ENCODE peak calls at places on chromosomes 7 and 10, in nine cellular contexts. J, V, O, Q, X, R, F, K and U are unnamed samples. For H3K4me1, the result is how much of the 10 kb centered on the place peaks cover.

GRCh38 chr10:131806646-131807317 is 94.0 kb upstream of the PPP2R2D start:
- DNase-seq in K (no peak), F (no peak), Q (no peak), V (no peak), J (no peak), O (no peak), X (no peak), R (peak), U (no peak)

GRCh38 chr7:37119296-37119695 is 329.4 kb downstream of the ELMO1 start:
- DNase-seq in K (no peak), R (no peak), Q (no peak), J (no peak), V (no peak), X (no peak), O (no peak), F (no peak), U (no peak)

GRCh38 chr7:27520828-27521790 is 141.6 kb downstream of the HIBADH start:
- DNase-seq in F (peak), V (peak), O (peak), R (no peak), X (no peak), J (no peak), Q (no peak), K (no peak), U (no peak)

GRCh38 chr10:63521389-63522128 is at the start of gene REEP3:
- DNase-seq in O (peak), Q (no peak), V (peak), K (peak), J (peak), F (peak), R (peak), X (peak), U (peak)

GRCh38 chr7:25965405-25966123 is 186.4 kb upstream of the NFE2L3 start:
- DNase-seq in Q (no peak), F (no peak), R (no peak), O (no peak), V (no peak), K (no peak), X (no peak), J (no peak), U (no peak)

GRCh38 chr10:2963889-2964631 is 103.3 kb upstream of the PFKP start:
- DNase-seq in Q (no peak), R (no peak), O (no peak), V (no peak), K (no peak), X (no peak), J (no peak), F (no peak), U (no peak)

GRCh38 chr7:12771378-12771877 is 84.0 kb downstream of the ARL4A start:
- DNase-seq in K (no peak), Q (no peak), R (no peak), O (no peak), X (no peak), J (no peak), F (peak), V (peak), U (no peak)

GRCh38 chr7:154906736-154907355 is 96.1 kb downstream of the PAXIP1 start:
- DNase-seq in X (no peak), R (no peak), O (no peak), J (no peak), Q (no peak), K (no peak), F (no peak), V (no peak), U (no peak)

GRCh38 chr7:131131746-131132431 is 195.8 kb upstream of the MKLN1 start:
- DNase-seq in X (no peak), Q (no peak), F (no peak), J (no peak), V (no peak), R (no peak), K (no peak), O (no peak), U (no peak)

DNA sequence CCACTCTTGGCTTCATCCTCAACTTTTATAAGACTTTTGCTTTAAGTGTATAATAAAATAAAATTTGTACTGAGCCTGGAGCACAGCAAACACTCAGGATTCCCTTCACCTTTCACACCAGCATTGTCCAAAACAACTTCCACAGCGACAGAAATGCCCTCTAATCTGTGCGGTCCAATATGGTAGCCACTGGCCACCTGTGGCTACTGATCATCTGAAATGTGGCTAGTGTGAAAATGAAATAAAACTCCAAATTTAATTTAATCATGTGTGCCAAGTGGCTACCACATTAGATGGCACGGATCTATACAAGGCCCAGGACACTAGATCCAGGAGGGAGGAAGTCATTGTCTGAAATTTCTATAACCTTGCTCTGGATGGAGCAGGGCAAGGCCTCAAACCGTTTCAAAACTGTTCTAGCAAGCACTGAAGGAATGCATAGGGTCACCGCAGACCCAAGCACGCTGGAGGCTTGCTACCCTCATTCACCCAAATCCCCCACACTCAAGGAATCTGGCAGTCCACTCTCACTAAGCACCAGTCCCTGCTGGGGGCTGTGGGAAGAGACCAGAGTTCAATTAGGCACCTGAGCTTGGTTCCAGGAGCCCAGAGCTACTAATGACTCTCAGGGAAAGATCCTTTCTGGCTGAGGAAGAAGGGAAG is 6.3 kb upstream of the MYO1G start:
- DNase-seq in V (no peak), O (no peak), X (no peak), K (no peak), F (no peak), J (no peak), R (no peak), Q (no peak), U (no peak)
- H3K4me3 ChIP-seq in V (peak), O (peak), X (peak), K (peak), F (peak), J (peak), R (peak), Q (peak), U (peak)

GRCh38 chr7:54956865-54957264 is 62.0 kb upstream of the EGFR start:
- DNase-seq in V (no peak), F (no peak), R (no peak), Q (no peak), X (no peak), J (no peak), K (no peak), O (no peak), U (no peak)
- H3K4me1 ChIP-seq in V (under half), F (under half), R (under half), Q (under half), X (under half), J (under half), K (under half), O (under half), U (under half)

DNA sequence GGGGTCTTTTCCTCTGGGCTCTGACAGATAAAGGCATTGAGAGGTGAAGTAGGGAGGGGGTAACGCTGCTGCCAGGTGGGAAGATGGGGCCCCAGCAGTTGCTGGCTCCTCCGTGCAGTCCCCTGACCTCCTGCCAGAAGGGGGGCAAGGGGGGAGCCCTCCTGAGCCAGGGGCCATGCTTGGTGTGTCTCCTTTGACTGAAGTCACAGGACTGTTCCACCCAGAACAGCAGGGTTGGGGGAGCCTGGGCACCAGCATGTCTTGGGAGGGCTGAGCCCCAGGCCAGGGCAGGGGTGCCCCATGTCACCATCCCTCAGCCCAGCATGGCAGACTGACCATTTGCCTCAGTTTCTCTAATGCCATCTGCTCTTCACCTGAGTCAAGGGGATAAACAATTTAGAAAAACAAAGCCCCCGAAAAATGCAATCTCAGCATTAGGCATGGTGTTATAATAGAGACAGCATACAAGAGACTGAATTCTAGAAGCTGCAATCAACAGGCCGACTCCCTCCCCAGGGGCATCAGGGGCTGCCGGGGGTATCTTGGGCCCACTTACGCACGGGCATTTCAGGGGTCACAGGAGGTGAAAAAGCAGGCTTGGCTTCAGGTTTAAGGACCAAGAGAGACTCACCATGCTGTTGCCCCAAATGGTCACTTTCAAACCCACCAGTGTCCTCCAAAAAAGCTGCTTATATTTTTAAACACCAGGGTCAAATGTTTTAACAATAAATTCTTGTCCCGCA is 108.6 kb upstream of the GPR26 start:
- DNase-seq in Q (no peak), F (no peak), K (no peak), O (no peak), V (no peak), J (no peak), X (no peak), R (no peak), U (no peak)
- TF ChIP-seq CTCF in Q (no peak), F (no peak), K (no peak), O (no peak), V (no peak), J (no peak), X (no peak), R (no peak), U (no peak)

DNA sequence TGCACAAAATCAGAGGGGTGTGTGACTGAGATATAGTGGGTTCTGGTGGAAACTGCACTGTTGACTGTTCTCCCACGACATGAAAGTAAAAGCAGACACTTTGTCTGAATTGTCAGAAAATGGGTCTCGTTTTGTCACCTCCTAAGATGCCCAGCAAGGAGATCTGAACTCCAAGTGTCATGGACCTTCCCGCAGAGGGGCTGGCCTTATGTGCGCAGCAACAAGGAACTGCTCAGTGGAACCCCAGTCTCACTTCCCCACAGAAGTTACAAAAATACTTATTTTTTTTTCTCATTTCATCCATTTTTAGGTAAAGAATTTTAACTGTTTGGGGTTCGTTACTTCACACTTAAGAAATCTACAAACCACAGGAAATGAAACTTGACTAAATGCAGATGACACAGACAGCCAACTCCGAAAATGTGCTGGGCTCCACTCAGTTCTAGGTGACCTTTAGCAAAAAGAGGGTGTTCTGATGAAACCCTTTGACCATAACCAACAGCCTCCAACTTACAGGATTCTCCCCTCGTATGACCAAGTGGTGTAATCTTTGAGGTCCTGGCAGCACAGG is 115.0 kb downstream of the FAM107B start:
- DNase-seq in J (peak), X (no peak), F (no peak), O (no peak), R (no peak), K (peak), V (peak), Q (no peak), U (no peak)
- H3K4me3 ChIP-seq in J (no peak), X (no peak), F (no peak), O (no peak), R (no peak), K (no peak), V (no peak), Q (no peak), U (no peak)